ENCODE peak calls at places on chromosomes 1 and 21, in five cellular contexts. U, X, J, P and Q are unnamed samples.

GRCh38 chr1:168799918-168800605 is 71.1 kb upstream of the DPT start:
- DNase-seq in U (no peak), X (no peak), J (no peak), P (no peak), Q (no peak)

GRCh38 chr21:45511007-45511406 is 31.2 kb downstream of the SLC19A1 start:
- DNase-seq in U (no peak), X (no peak), J (no peak), P (no peak), Q (peak; percentile 8)

GRCh38 chr1:210536263-210536961 is 207.7 kb downstream of the HHAT start:
- DNase-seq in U (no peak), X (no peak), J (no peak), P (no peak), Q (no peak)

GRCh38 chr1:94859157-94859556 is 39.0 kb downstream of the SLC44A3 start:
- DNase-seq in U (no peak), X (no peak), J (no peak), P (no peak), Q (no peak)

GRCh38 chr1:161115132-161115711 is 2.6 kb downstream of the PFDN2 start:
- DNase-seq in U (no peak), X (no peak), J (no peak), P (no peak), Q (no peak)

GRCh38 chr21:45263534-45263933 is 24.2 kb downstream of the POFUT2 start:
- DNase-seq in U (peak; percentile 16), X (peak; percentile 11), J (no peak), P (no peak), Q (no peak)

GRCh38 chr21:29250642-29251041 is 48.1 kb upstream of the BACH1 start:
- DNase-seq in U (no peak), X (no peak), J (no peak), P (no peak), Q (no peak)

GRCh38 chr1:248625971-248626370 is 8.9 kb downstream of the OR2T11 start:
- DNase-seq in U (no peak), X (no peak), J (no peak), P (no peak), Q (no peak)

GRCh38 chr1:230218667-230219066 is 151.6 kb downstream of the GALNT2 start:
- DNase-seq in U (no peak), X (no peak), J (no peak), P (no peak), Q (no peak)

GRCh38 chr1:80457409-80457808 is 1343.3 kb upstream of the ADGRL2 start:
- DNase-seq in U (no peak), X (no peak), J (no peak), P (no peak), Q (no peak)

GRCh38 chr1:244341455-244342450 is 110.0 kb downstream of the ADSS2 start:
- DNase-seq in U (no peak), X (no peak), J (peak; percentile 66), P (peak; percentile 41), Q (no peak)

GRCh38 chr1:171310661-171311087 is 3.3 kb upstream of the FMO4 start:
- DNase-seq in U (no peak), X (no peak), J (no peak), P (no peak), Q (no peak)

GRCh38 chr1:60090662-60091061 is 17.1 kb upstream of the C1orf87 start:
- DNase-seq in U (no peak), X (no peak), J (no peak), P (no peak), Q (no peak)

GRCh38 chr1:18927654-18928272 is 25.4 kb upstream of the ALDH4A1 start:
- DNase-seq in U (no peak), X (no peak), J (no peak), P (no peak), Q (no peak)

GRCh38 chr1:101388904-101389546 is 152.2 kb downstream of the S1PR1 start:
- DNase-seq in U (no peak), X (no peak), J (no peak), P (no peak), Q (no peak)

GRCh38 chr1:10951977-10952376 is 60.5 kb upstream of the TARDBP start:
- DNase-seq in U (no peak), X (no peak), J (no peak), P (no peak), Q (no peak)

GRCh38 chr1:110875216-110875731 is 2.3 kb downstream of the CD53 start:
- DNase-seq in U (peak; percentile 43), X (no peak), J (no peak), P (peak; percentile 57), Q (no peak)

GRCh38 chr1:89203166-89203565 is 4.4 kb upstream of the GBP4 start:
- DNase-seq in U (no peak), X (no peak), J (no peak), P (no peak), Q (no peak)

GRCh38 chr1:78840447-78841251 is 165.9 kb downstream of the ADGRL4 start:
- DNase-seq in U (no peak), X (no peak), J (no peak), P (no peak), Q (no peak)

GRCh38 chr1:35726814-35727433 is 8.2 kb upstream of the C1orf216 start:
- DNase-seq in U (peak; percentile 49), X (no peak), J (no peak), P (peak; percentile 41), Q (peak; percentile 54)

GRCh38 chr1:199945591-199945990 is 81.9 kb upstream of the NR5A2 start:
- DNase-seq in U (no peak), X (no peak), J (no peak), P (no peak), Q (no peak)

GRCh38 chr1:159938221-159938852 is 7.1 kb downstream of the IGSF9 start:
- DNase-seq in U (no peak), X (no peak), J (no peak), P (no peak), Q (no peak)

GRCh38 chr1:164064501-164064900 is 494.5 kb upstream of the PBX1 start:
- DNase-seq in U (no peak), X (no peak), J (no peak), P (no peak), Q (no peak)

GRCh38 chr1:183433703-183434102 is 15.5 kb upstream of the NMNAT2 start:
- DNase-seq in U (no peak), X (no peak), J (no peak), P (no peak), Q (no peak)

GRCh38 chr1:90106271-90106670 is 111.4 kb downstream of the ZNF326 start:
- DNase-seq in U (no peak), X (no peak), J (no peak), P (no peak), Q (no peak)

GRCh38 chr1:221444346-221444745 is 297.5 kb downstream of the DUSP10 start:
- DNase-seq in U (no peak), X (no peak), J (no peak), P (no peak), Q (no peak)

GRCh38 chr21:46459356-46460112 is 843 bp downstream of the DIP2A start:
- DNase-seq in U (peak; percentile 62), X (peak; percentile 28), J (no peak), P (peak; percentile 55), Q (peak; percentile 52)

GRCh38 chr1:4172659-4173599 is 272.9 kb upstream of the C1orf174 start:
- DNase-seq in U (peak; percentile 25), X (no peak), J (no peak), P (no peak), Q (no peak)

GRCh38 chr1:167082511-167083027 is 7.6 kb downstream of the GPA33 start:
- DNase-seq in U (peak; percentile 66), X (no peak), J (no peak), P (peak; percentile 90), Q (no peak)

GRCh38 chr1:98981917-98982513 is 22.6 kb downstream of the PLPPR5 start:
- DNase-seq in U (no peak), X (no peak), J (no peak), P (no peak), Q (no peak)

GRCh38 chr21:35988396-35989140 is 71.8 kb downstream of the SETD4 start:
- DNase-seq in U (no peak), X (no peak), J (no peak), P (no peak), Q (no peak)

GRCh38 chr1:29291756-29292155 is 55.4 kb downstream of the PTPRU start:
- DNase-seq in U (no peak), X (no peak), J (no peak), P (no peak), Q (no peak)
- TF ChIP-seq POLR2A in U (no peak), X (no peak), J (no peak), P (no peak), Q (no peak)

GRCh38 chr1:234559152-234559916 is 50.6 kb downstream of the IRF2BP2 start:
- DNase-seq in U (no peak), X (no peak), J (no peak), P (no peak), Q (no peak)
- TF ChIP-seq EP300 in U (no peak), X (no peak), J (no peak), P (no peak), Q (no peak)

DNA sequence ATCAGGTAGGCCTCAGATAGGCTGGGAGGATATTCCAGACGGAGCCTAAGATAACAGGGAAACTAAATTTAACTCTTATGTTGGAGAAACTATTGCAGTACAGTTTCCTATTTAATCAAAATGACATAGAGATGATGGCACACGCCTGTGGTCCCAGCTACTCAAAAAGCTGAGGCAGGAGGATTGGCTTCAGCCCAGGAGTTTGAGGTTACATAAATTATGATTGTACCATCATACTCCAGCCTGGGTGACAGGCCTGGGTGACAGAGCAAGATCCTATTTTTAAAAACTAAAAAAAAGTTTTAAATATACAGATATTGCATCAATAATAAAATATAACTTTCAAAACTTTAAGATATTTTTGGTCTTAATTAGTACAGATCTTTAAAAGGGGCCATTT is 25.2 kb upstream of the TAL1 start:
- DNase-seq in U (no peak), X (no peak), J (no peak), P (no peak), Q (no peak)
- H3K36me3 ChIP-seq in U (no peaks in the 10 kb centered on the region), X (no peaks in the 10 kb centered on the region), J (peaks cover 5% of the 10 kb centered on the region), P (no peaks in the 10 kb centered on the region), Q (no peaks in the 10 kb centered on the region)

GRCh38 chr1:21175324-21175669 is 1.4 kb downstream of the EIF4G3 start:
- DNase-seq in U (peak; percentile 49), X (no peak), J (no peak), P (peak; percentile 65), Q (no peak)

GRCh38 chr1:21176589-21177555 is at the start of gene EIF4G3:
- DNase-seq in U (peak; percentile 99), X (peak; percentile 97), J (peak; percentile 97), P (peak; percentile 99), Q (peak; percentile 100)

GRCh38 chr1:21174230-21174629 is 2.5 kb downstream of the EIF4G3 start:
- DNase-seq in U (no peak), X (no peak), J (no peak), P (no peak), Q (no peak)

GRCh38 chr1:21175670-21176581 is 771 bp downstream of the EIF4G3 start:
- DNase-seq in U (peak; percentile 37), X (no peak), J (no peak), P (peak; percentile 42), Q (peak; percentile 49)

DNA sequence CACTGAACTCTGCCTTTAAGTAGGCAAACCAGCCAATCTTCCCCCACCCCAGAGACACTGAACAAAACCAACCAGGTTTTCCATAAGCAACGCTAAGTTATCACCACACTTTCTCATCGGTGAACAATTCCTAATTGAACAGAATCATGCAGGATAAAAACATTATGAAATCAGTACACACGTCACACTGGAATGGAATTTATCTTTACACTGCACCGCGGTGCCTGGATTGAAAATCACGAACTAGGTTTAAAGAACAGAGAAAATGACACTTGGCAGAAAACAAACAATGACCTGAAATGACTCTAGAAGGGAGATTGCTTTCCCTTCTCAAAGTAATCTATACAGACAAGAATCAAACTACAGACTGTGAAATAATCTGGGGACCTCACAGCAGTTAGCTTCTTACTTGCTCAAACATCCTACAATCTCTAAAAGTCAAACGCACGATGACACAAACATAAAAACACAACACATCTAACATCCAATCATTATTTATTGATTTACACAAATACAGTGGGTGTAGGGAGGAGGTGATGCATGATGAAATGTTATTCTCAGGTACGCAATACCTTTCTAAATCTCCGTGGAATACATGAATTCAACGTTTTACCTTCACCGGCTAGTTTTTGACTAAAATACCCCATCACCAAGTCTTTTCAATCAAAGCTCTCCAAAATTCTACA is 1.9 kb downstream of the EIF4G3 start:
- DNase-seq in U (no peak), X (no peak), J (no peak), P (no peak), Q (no peak)
- TF ChIP-seq POLR2A in U (no peak), X (no peak), J (no peak), P (no peak), Q (no peak)